ENCODE peak calls at places on chromosomes 5 and 9, in five cellular contexts. N, S, G, I and O are unnamed samples.
A peak's percentile ranks its signal among the peaks of the same experiment; 100 is the strongest.

GRCh38 chr9:73183917-73184861 is 32.5 kb downstream of the ANXA1 start:
- DNase-seq in N (no peak), S (peak; percentile 75), G (peak; percentile 52), I (no peak), O (no peak)

GRCh38 chr9:95297760-95298159 is 19.7 kb downstream of the FANCC start:
- DNase-seq in N (no peak), S (no peak), G (no peak), I (no peak), O (no peak)

GRCh38 chr9:129347323-129348120 is 169.5 kb upstream of the IER5L start:
- DNase-seq in N (no peak), S (peak; percentile 54), G (no peak), I (no peak), O (no peak)

GRCh38 chr9:80507611-80508010 is 935.8 kb downstream of the TLE4 start:
- DNase-seq in N (no peak), S (no peak), G (no peak), I (no peak), O (no peak)

GRCh38 chr5:166845044-166845443 is 1446.4 kb upstream of the WWC1 start:
- DNase-seq in N (no peak), S (peak; percentile 10), G (peak; percentile 7), I (no peak), O (no peak)

GRCh38 chr5:40410939-40411635 is 268.6 kb upstream of the PTGER4 start:
- DNase-seq in N (no peak), S (peak; percentile 73), G (no peak), I (no peak), O (no peak)

GRCh38 chr5:53479656-53480473 is 564 bp upstream of the FST start:
- DNase-seq in N (no peak), S (peak; percentile 51), G (peak; percentile 21), I (no peak), O (no peak)

GRCh38 chr9:133114886-133115603 is 6.0 kb downstream of the RALGDS start:
- DNase-seq in N (no peak), S (no peak), G (no peak), I (no peak), O (no peak)

GRCh38 chr5:178895615-178896571 is at the start of gene ZFP2:
- DNase-seq in N (peak; percentile 0), S (peak; percentile 59), G (peak; percentile 69), I (peak; percentile 32), O (peak; percentile 75)

GRCh38 chr9:137949260-137949659 is 71.7 kb downstream of the CACNA1B start:
- DNase-seq in N (no peak), S (no peak), G (no peak), I (no peak), O (no peak)

GRCh38 chr5:31220968-31221367 is 27.5 kb downstream of the CDH6 start:
- DNase-seq in N (no peak), S (no peak), G (peak; percentile 32), I (no peak), O (no peak)

GRCh38 chr5:168552146-168552545 is 23.0 kb downstream of the FBLL1 start:
- DNase-seq in N (no peak), S (peak; percentile 95), G (peak; percentile 17), I (no peak), O (no peak)

GRCh38 chr5:148457183-148457620 is 73.4 kb downstream of the FBXO38 start:
- DNase-seq in N (no peak), S (no peak), G (peak; percentile 18), I (no peak), O (no peak)

GRCh38 chr5:61737991-61738390 is 405.9 kb downstream of the ZSWIM6 start:
- DNase-seq in N (no peak), S (no peak), G (no peak), I (no peak), O (no peak)

GRCh38 chr5:133613184-133613583 is 843 bp upstream of the FSTL4 start:
- DNase-seq in N (no peak), S (no peak), G (no peak), I (no peak), O (no peak)

GRCh38 chr5:42993516-42994284 is 46.4 kb downstream of the ANXA2R start:
- DNase-seq in N (peak; percentile 69), S (peak; percentile 85), G (peak; percentile 38), I (no peak), O (no peak)

GRCh38 chr5:27702339-27702820 is 664.0 kb upstream of the CDH9 start:
- DNase-seq in N (no peak), S (peak; percentile 1), G (peak; percentile 65), I (no peak), O (no peak)

GRCh38 chr5:103360475-103360874 is 101.9 kb downstream of the MACIR start:
- DNase-seq in N (no peak), S (no peak), G (no peak), I (no peak), O (no peak)

GRCh38 chr9:95649801-95650213 is 133.0 kb upstream of the PTCH1 start:
- DNase-seq in N (no peak), S (no peak), G (no peak), I (no peak), O (no peak)

GRCh38 chr9:122402403-122403268 is 31.8 kb downstream of the PTGS1 start:
- DNase-seq in N (no peak), S (peak; percentile 99), G (peak; percentile 95), I (no peak), O (no peak)

GRCh38 chr9:34869390-34869789 is 88.7 kb upstream of the PHF24 start:
- DNase-seq in N (no peak), S (peak; percentile 57), G (no peak), I (no peak), O (no peak)